ENCODE peak calls at places on chromosome 16, in nine cellular contexts. F, M, A, G, E, I, K, Q and W are unnamed samples.

GRCh38 chr16:28091706-28092105 is 28.2 kb upstream of the GSG1L start:
- DNase-seq in Q (no peak), G (no peak), F (no peak), M (no peak), A (no peak), K (no peak), I (no peak), E (no peak), W (no peak)

GRCh38 chr16:20622498-20622870 is 46.3 kb upstream of the ACSM2B start:
- DNase-seq in G (no peak), E (no peak), Q (no peak), A (no peak), I (no peak), F (no peak), K (no peak), M (no peak), W (no peak)

GRCh38 chr16:61792194-61792904 is 243.9 kb downstream of the CDH8 start:
- DNase-seq in M (no peak), A (no peak), I (no peak), F (no peak), G (no peak), E (no peak), K (no peak), Q (no peak), W (no peak)

GRCh38 chr16:4982056-4982867 is 24.1 kb downstream of the SEC14L5 start:
- DNase-seq in I (no peak), M (no peak), A (no peak), F (no peak), K (no peak), G (no peak), E (no peak), Q (no peak), W (no peak)

GRCh38 chr16:71426069-71426879 is 15.6 kb downstream of the TLE7 start:
- DNase-seq in K (peak; percentile 66), I (no peak), Q (peak; percentile 61), M (no peak), A (no peak), G (peak; percentile 99), E (peak; percentile 13), F (peak; percentile 23), W (no peak)

GRCh38 chr16:31429314-31429713 is 1.2 kb upstream of the COX6A2 start:
- DNase-seq in I (peak; percentile 17), E (no peak), K (no peak), Q (no peak), A (no peak), M (no peak), G (no peak), F (no peak), W (no peak)

GRCh38 chr16:67968440-67969285 is at the start of gene SLC12A4:
- DNase-seq in M (peak; percentile 82), F (peak; percentile 85), E (peak; percentile 76), Q (peak; percentile 78), I (peak; percentile 94), A (peak; percentile 76), G (peak; percentile 88), K (peak; percentile 98), W (peak; percentile 97)

GRCh38 chr16:83356266-83356665 is 451.5 kb upstream of the HSBP1 start:
- DNase-seq in Q (peak; percentile 70), E (peak; percentile 57), F (no peak), G (no peak), I (no peak), A (no peak), K (peak; percentile 20), M (no peak), W (peak; percentile 20)

GRCh38 chr16:23469814-23470213 is 16.8 kb upstream of the COG7 start:
- DNase-seq in M (no peak), A (no peak), Q (no peak), G (no peak), F (no peak), K (no peak), I (no peak), E (peak; percentile 50), W (no peak)

GRCh38 chr16:5379948-5380347 is 282.4 kb upstream of the EEF2KMT start:
- DNase-seq in F (no peak), Q (no peak), M (no peak), G (no peak), K (no peak), A (no peak), E (no peak), I (no peak), W (no peak)

GRCh38 chr16:30078744-30079143 is 3.0 kb downstream of the PPP4C start:
- DNase-seq in E (no peak), A (no peak), F (no peak), I (no peak), G (no peak), M (no peak), K (no peak), Q (no peak), W (no peak)

GRCh38 chr16:30077656-30078055 is 1.9 kb downstream of the PPP4C start:
- DNase-seq in Q (no peak), A (no peak), M (no peak), E (no peak), K (no peak), F (no peak), G (no peak), I (no peak), W (no peak)

GRCh38 chr16:30079480-30079879 is 3.7 kb downstream of the PPP4C start:
- DNase-seq in Q (no peak), E (no peak), G (no peak), F (no peak), M (no peak), K (no peak), I (no peak), A (no peak), W (no peak)

GRCh38 chr16:30076276-30076791 is 540 bp downstream of the PPP4C start:
- DNase-seq in A (no peak), F (peak; percentile 22), K (no peak), Q (peak; percentile 31), M (no peak), E (no peak), I (no peak), G (no peak), W (no peak)

DNA sequence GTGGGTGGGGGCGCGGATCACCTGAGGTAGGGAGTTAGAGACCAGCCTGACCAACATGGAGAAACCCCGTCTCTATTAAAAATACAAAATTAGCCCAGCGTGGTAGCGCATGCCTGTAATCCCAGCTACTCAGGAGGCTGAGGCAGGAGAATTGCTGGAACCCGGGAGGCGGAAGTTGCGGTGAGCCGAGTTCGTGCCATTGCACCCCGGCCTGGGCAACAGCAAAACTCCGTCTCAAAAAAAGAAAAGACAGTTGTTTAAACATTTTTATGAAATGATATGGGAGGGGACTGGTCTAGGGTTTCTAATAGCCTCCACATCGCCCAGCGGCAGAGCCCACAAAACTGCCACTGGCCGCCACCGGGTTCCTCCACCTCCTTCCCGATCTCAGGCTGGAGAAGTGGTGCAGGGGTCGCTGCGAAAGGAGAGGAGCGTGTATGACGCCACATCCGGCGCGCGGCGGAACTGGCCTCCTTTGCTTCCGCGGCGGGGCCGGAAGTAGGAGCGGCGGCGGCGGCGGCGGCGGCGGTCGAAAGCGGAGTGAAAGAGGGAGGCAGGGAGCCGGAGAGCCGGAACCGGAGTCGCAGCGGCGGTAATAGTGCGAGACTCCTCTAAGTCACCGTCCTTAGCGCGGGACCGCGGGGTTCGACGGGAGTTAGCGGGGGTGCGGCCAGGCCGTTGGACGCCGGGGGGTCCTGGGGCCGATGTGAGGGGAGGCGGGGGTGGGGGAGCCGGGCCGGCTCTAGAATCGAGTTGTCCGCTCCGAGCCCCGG is at the start of gene PPP4C:
- DNase-seq in K (peak; percentile 98), A (peak; percentile 89), F (peak; percentile 95), G (peak; percentile 92), M (peak; percentile 95), Q (peak; percentile 85), E (peak; percentile 86), I (peak; percentile 97), W (peak; percentile 98)
- TF ChIP-seq POLR2A in K (peak; percentile 88), A (peak; percentile 82), F (peak; percentile 95), G (peak; percentile 84), M (no peak), Q (peak; percentile 97), E (peak; percentile 68), I (peak; percentile 80), W (peak; percentile 84)

DNA sequence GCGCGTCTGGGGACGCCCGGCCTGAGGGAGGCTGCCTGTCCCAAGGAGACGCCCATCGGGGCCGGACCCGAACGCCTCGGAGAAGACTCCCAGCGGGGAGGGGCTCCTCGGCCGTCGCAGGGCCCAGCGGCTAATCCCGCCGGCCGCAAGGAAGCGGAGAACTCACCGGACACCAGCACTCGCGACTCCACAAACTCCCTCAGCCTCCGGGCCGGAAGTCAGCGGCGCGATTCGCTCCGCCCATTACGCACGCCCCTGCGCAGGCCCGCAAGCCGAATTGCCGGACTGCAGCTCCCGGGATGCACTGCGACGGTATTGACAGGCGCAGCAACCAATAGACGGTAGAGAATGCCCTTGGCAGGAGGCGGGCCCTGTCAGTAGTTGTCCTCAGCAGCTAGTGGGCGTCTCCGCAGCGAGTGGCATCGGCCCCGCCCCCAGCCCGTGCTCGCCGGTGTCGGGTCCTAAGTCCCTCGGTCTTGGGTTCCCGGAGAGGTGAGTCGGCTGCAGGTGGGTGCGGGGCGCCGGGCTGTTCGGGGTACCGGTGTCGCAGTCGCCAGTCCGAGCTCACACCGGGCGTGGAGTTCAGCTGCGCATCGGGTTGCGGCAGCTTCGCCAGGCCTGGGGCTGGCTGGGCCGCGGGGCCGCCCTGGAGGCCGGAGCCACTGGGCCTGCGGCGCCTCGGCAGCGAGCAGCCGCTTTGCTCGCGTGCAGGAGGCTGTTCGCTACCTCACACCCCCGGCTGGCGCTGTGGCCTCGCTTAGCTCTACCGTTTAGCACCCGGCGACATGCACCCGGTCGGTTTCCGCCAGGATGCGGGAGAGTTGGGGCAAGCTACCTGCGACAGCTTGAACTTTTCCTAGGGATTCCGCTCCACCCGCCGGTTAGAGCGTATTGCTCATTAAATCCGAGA is at the start of the genes ZNF174 and ZSCAN32:
- DNase-seq in K (peak; percentile 98), F (peak; percentile 99), A (peak; percentile 98), Q (peak; percentile 100), I (peak; percentile 99), E (peak; percentile 99), M (peak; percentile 99), G (peak; percentile 99), W (peak; percentile 97)
- TF ChIP-seq POLR2AphosphoS5 in K (peak; percentile 89), F (peak; percentile 73), A (peak; percentile 56), Q (peak; percentile 91), I (peak; percentile 91), E (peak; percentile 99), M (peak; percentile 94), G (peak; percentile 71), W (peak; percentile 89)

DNA sequence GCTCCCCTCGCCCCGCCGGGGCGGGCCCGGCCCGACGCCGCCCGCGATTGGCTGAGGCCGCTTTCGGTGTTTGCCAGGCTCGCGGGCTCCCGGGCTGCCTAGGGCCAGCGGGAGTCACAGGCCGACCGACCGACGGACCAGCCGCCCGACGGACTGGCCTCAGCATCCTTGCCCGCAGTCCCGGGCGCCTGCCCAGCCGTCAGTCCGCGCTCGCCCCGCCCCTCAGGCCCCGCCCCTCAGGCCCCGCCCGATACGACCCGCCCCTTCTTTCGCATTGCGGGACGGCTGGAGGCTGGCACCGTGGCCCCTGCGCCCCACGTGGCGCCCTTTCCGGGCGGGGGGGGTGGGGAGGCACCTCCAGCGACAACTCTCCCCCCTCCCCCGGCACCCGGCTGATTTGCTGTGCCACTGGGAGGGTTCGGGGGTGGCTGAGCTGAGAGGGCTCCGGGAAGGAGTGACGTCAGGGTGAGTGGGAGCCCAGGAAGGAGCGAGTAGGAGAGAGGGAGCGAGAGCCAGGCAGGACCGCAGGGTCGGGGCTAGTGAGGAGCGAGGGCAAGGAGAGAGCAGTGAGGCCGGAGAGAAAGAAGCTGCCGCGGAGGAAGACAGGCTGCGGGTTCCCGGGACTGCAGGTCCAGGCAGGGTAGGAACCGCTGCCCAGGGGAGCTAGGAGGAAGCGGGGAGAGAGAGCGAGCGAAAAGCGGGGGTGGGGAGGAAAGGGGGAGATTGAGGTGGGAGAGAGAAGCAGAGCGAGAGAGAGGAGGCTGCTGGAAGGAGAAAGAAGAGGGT is at the start of gene ASPHD1:
- DNase-seq in M (peak; percentile 84), K (peak; percentile 91), A (no peak), F (no peak), G (peak; percentile 89), E (peak; percentile 42), I (peak; percentile 77), Q (peak; percentile 49), W (peak; percentile 91)
- TF ChIP-seq POLR2A in M (no peak), K (no peak), A (no peak), F (no peak), G (no peak), E (no peak), I (no peak), Q (no peak), W (no peak)

GRCh38 chr16:50830698-50831097 is 88.8 kb downstream of the CYLD start:
- DNase-seq in K (no peak), Q (no peak), I (no peak), E (no peak), A (no peak), G (peak; percentile 14), M (no peak), F (no peak), W (no peak)
- TF ChIP-seq POLR2AphosphoS5 in K (no peak), Q (no peak), I (no peak), E (no peak), A (no peak), G (no peak), M (no peak), F (no peak), W (no peak)